ENCODE peak calls at places on chromosomes 12 and 14, in nine cellular contexts. P is body of pancreas, O is uterus, N is IMR-90, M is HepG2, S is tibial nerve, K is ovary, B is sigmoid colon, H is adrenal gland. T is an unnamed sample.

GRCh38 chr12:19759229-19759628 is 319.9 kb downstream of the AEBP2 start:
- DNase-seq in P (no peak), O (no peak), N (peak), M (no peak), S (no peak), K (no peak), B (no peak), H (no peak), T (no peak)

GRCh38 chr12:143964-144649 is 69.8 kb downstream of the SLC6A12 start:
- DNase-seq in P (no peak), O (no peak), N (no peak), M (peak), S (no peak), K (no peak), B (no peak), H (no peak), T (no peak)

GRCh38 chr14:92994942-92995341 is 72.0 kb downstream of the CHGA start:
- DNase-seq in P (no peak), O (no peak), N (no peak), M (no peak), S (no peak), K (peak), B (no peak), H (no peak), T (no peak)

GRCh38 chr12:24487606-24488005 is 461.3 kb downstream of the BCAT1 start:
- DNase-seq in P (no peak), O (no peak), N (no peak), M (no peak), S (no peak), K (no peak), B (no peak), H (no peak), T (no peak)

GRCh38 chr14:20613094-20614037 is 22.2 kb upstream of the RNASE12 start:
- DNase-seq in P (peak), O (peak), N (peak), M (peak), S (peak), K (peak), B (peak), H (peak), T (peak)

GRCh38 chr12:11836282-11836963 is 186.9 kb downstream of the ETV6 start:
- DNase-seq in P (no peak), O (no peak), N (no peak), M (no peak), S (no peak), K (no peak), B (no peak), H (no peak), T (no peak)

GRCh38 chr12:97308576-97309198 is 153.9 kb upstream of the RMST start:
- DNase-seq in P (no peak), O (no peak), N (peak), M (peak), S (peak), K (no peak), B (no peak), H (peak), T (no peak)

GRCh38 chr12:55931780-55932545 is 1.0 kb downstream of the DGKA start:
- DNase-seq in P (peak), O (peak), N (peak), M (no peak), S (peak), K (peak), B (peak), H (peak), T (peak)

GRCh38 chr12:119372540-119372939 is 38.0 kb downstream of the CCDC60 start:
- DNase-seq in P (no peak), O (no peak), N (no peak), M (no peak), S (no peak), K (no peak), B (no peak), H (no peak), T (no peak)

GRCh38 chr14:96256420-96256819 is 410 bp downstream of the BDKRB1 start:
- DNase-seq in P (no peak), O (no peak), N (peak), M (no peak), S (no peak), K (no peak), B (no peak), H (no peak), T (no peak)

GRCh38 chr12:121804417-121805111 is 755 bp downstream of the SETD1B start:
- DNase-seq in P (peak), O (peak), N (no peak), M (peak), S (peak), K (no peak), B (peak), H (peak), T (peak)

GRCh38 chr12:54019924-54020586 is 8.2 kb upstream of the HOXC6 start:
- DNase-seq in P (no peak), O (no peak), N (no peak), M (no peak), S (no peak), K (peak), B (no peak), H (peak), T (no peak)

GRCh38 chr12:48917857-48918537 is 7.3 kb downstream of the FKBP11 start:
- DNase-seq in P (no peak), O (no peak), N (no peak), M (no peak), S (peak), K (no peak), B (no peak), H (no peak), T (no peak)

GRCh38 chr14:101925152-101925551 is 39.2 kb upstream of the DYNC1H1 start:
- DNase-seq in P (no peak), O (no peak), N (no peak), M (no peak), S (no peak), K (peak), B (no peak), H (no peak), T (no peak)

GRCh38 chr12:116026346-116026745 is 251.1 kb downstream of the MED13L start:
- DNase-seq in P (no peak), O (no peak), N (no peak), M (no peak), S (no peak), K (no peak), B (no peak), H (no peak), T (no peak)

GRCh38 chr14:25803419-25804018 is 753.6 kb upstream of the STXBP6 start:
- DNase-seq in P (no peak), O (no peak), N (no peak), M (no peak), S (no peak), K (no peak), B (no peak), H (no peak), T (no peak)

GRCh38 chr12:45727994-45728624 is 1.4 kb upstream of the ARID2 start:
- DNase-seq in P (no peak), O (no peak), N (peak), M (no peak), S (no peak), K (no peak), B (no peak), H (no peak), T (no peak)

GRCh38 chr14:104965561-104966231 is 12.5 kb downstream of the AHNAK2 start:
- DNase-seq in P (no peak), O (no peak), N (no peak), M (no peak), S (no peak), K (peak), B (no peak), H (no peak), T (no peak)

GRCh38 chr12:77118696-77119095 is 53.3 kb upstream of the E2F7 start:
- DNase-seq in P (no peak), O (no peak), N (peak), M (no peak), S (no peak), K (no peak), B (no peak), H (no peak), T (no peak)
- TF ChIP-seq CTCF in P (no peak), O (no peak), N (no peak), M (no peak), S (no peak), K (no peak), B (no peak), H (no peak), T (no peak)

DNA sequence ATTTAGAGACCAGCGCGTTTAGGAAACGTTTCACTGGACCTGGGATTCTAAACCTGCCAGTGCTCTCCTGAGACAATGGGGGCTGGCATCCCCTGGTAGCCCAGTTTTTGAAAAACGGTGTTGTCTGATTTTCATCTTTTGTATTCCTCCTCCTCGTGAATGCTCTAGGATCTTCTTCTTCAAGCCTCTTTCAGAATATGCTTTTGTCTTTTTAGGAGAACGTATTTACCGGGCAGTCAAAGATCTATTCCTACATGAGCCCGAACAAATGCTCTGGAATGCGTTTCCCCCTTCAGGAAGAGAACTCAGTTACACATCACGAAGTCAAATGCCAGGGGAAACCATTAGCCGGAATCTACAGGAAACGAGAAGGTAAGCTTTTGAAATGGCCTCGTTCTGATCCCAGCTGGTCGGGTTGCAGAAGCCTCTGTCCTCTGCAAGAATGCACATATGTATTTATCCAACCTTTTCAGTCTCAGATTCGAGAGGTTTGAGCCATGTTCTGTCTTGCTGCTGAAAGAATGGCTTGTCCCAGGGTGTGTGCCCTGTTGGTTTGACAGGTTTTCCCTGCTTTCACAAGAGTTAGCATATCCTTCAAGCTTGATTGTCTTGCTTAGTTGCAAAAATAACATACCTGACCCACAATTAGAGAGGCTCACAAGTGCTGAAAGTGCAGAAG is 6.6 kb downstream of the KMT5A start:
- DNase-seq in P (no peak), O (no peak), N (no peak), M (no peak), S (no peak), K (no peak), B (no peak), H (no peak), T (peak)
- TF ChIP-seq POLR2A in P (no peak), O (no peak), N (no peak), M (no peak), S (no peak), K (no peak), B (no peak), H (no peak), T (peak)

DNA sequence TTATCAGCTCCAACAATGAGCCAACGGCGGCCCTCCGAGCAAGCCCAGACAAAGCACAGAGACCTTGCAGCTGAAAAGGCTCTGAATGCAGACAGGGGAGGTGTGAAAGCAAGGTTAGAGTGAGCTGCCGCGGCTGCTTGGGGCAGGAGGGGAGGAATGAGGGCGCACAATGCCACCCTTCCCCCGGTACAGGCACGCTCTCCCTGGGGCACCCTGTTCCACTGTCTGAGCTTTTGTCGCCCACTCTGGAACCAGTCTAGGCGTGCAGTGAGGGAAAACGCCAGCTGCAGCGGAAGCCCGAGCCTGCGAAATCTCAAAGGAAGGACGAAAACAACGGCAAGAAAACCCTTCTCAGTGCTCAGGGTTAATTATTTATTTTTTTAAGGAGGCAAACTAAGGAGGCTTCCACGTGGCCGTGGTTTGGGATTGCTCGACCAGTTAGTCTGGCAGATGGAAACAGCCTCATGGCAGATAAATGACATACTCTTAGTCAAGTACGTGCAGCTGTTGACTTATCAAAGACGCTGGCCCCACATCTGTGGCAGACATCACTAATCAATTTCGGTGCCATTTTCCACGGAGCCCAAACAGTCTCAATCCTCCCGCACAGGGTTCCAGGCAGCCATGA is 66.2 kb downstream of the RBM19 start:
- DNase-seq in P (peak), O (no peak), N (no peak), M (no peak), S (no peak), K (no peak), B (no peak), H (no peak), T (no peak)
- H3K4me3 ChIP-seq in P (no peak), O (no peak), N (no peak), M (no peak), S (no peak), K (no peak), B (no peak), H (no peak), T (no peak)

GRCh38 chr14:74575936-74576335 is 36.1 kb downstream of the LTBP2 start:
- DNase-seq in P (no peak), O (no peak), N (no peak), M (no peak), S (no peak), K (peak), B (peak), H (no peak), T (no peak)
- TF ChIP-seq CTCF in P (no peak), O (no peak), N (no peak), M (no peak), S (no peak), K (no peak), B (no peak), H (no peak), T (no peak)

GRCh38 chr14:22839159-22839779 is 2.9 kb downstream of the MMP14 start:
- DNase-seq in P (no peak), O (peak), N (peak), M (no peak), S (no peak), K (peak), B (peak), H (peak), T (no peak)
- TF ChIP-seq POLR2A in P (no peak), O (no peak), N (peak), M (no peak), S (no peak), K (no peak), B (no peak), H (no peak), T (no peak)

GRCh38 chr14:90383126-90383730 is 13.6 kb upstream of the CALM1 start:
- DNase-seq in P (peak), O (peak), N (peak), M (peak), S (peak), K (peak), B (peak), H (peak), T (peak)

GRCh38 chr14:90381999-90382451 is 14.8 kb upstream of the CALM1 start:
- DNase-seq in P (peak), O (peak), N (no peak), M (peak), S (peak), K (peak), B (peak), H (peak), T (peak)

GRCh38 chr14:90383731-90384542 is 12.9 kb upstream of the CALM1 start:
- DNase-seq in P (peak), O (peak), N (peak), M (peak), S (peak), K (peak), B (peak), H (peak), T (peak)

GRCh38 chr14:90382491-90383125 is 14.2 kb upstream of the CALM1 start:
- DNase-seq in P (peak), O (peak), N (peak), M (peak), S (peak), K (peak), B (peak), H (peak), T (peak)

DNA sequence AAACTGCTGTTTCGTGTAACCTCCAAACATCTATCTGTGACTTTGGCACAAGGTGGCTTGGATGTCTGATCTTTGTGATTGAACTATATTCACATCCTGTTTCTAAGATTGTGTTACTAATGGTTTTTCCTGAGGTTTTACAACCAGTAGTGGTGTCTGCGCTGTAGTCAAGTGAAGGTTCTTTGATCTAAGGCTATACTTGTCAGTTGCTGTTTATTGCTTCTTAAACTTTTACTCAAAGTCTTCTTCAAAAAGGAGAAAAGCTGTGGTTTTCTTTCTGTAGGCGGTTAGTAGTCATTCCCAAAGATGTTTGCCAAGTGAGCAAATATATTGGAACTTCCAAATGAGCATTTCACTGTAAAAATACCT is 12.3 kb upstream of the CALM1 start:
- DNase-seq in P (no peak), O (no peak), N (peak), M (no peak), S (no peak), K (no peak), B (no peak), H (no peak), T (no peak)
- H3K4me3 ChIP-seq in P (no peak), O (no peak), N (no peak), M (peak), S (no peak), K (no peak), B (peak), H (no peak), T (no peak)

GRCh38 chr12:15322164-15323054 is at the start of gene PTPRO:
- DNase-seq in P (no peak), O (no peak), N (no peak), M (no peak), S (no peak), K (no peak), B (no peak), H (no peak), T (no peak)
- TF ChIP-seq CTCF in P (no peak), O (peak), N (no peak), M (no peak), S (no peak), K (no peak), B (no peak), H (no peak), T (no peak)

GRCh38 chr12:120580787-120581723 is at the start of gene POP5:
- DNase-seq in P (peak), O (peak), N (peak), M (peak), S (peak), K (peak), B (peak), H (peak), T (peak)
- TF ChIP-seq POLR2A in P (peak), O (peak), N (no peak), M (peak), S (no peak), K (no peak), B (peak), H (peak), T (peak)

DNA sequence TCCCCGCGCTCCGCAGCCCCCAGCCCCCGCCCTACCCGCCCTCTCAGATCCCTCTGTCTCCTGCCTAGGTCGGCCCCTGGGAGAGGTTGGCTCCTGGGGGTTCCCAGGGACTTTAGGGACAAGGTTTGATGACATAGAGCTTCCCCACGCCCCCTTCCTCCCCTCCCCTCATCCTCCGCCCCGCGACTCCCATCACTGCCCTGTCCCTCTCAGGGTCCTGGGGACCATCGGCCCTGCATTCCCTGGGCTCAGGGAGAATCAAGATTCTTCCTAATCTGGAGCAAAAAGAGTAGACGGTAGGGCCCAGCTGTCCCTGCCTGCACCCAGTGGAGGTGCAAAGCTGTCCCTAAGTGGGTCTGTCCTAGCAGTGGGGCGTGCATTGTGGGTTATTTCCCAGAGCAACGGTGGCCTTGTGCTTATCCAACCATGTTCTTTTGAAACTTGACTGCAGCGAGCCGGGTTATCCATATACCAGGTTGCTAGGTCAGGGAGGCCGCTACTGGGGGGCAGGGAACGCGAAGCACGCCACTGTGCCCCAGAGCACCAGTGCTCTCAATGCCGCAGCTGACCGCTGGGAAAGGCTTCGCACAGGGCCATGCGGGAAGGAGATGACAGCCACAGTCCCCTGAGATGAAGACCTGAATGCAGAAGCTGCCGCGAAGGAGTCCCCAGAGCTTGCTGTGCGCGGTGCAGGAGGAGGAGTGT is 124.4 kb upstream of the PRMT8 start:
- DNase-seq in P (peak), O (no peak), N (no peak), M (no peak), S (no peak), K (no peak), B (no peak), H (no peak), T (no peak)
- H3K4me3 ChIP-seq in P (no peak), O (no peak), N (no peak), M (no peak), S (no peak), K (no peak), B (peak), H (no peak), T (no peak)

GRCh38 chr12:109717390-109718357 is 4.0 kb downstream of the FAM222A start:
- DNase-seq in P (no peak), O (no peak), N (no peak), M (peak), S (no peak), K (no peak), B (no peak), H (peak), T (no peak)

GRCh38 chr12:109718390-109718789 is 4.8 kb downstream of the FAM222A start:
- DNase-seq in P (no peak), O (no peak), N (no peak), M (no peak), S (no peak), K (peak), B (no peak), H (peak), T (no peak)

GRCh38 chr12:109720152-109720855 is 6.7 kb downstream of the FAM222A start:
- DNase-seq in P (no peak), O (no peak), N (no peak), M (no peak), S (no peak), K (no peak), B (no peak), H (peak), T (no peak)

GRCh38 chr12:109720856-109721189 is 7.2 kb downstream of the FAM222A start:
- DNase-seq in P (no peak), O (no peak), N (no peak), M (no peak), S (no peak), K (no peak), B (no peak), H (no peak), T (no peak)

GRCh38 chr12:109719123-109720022 is 5.7 kb downstream of the FAM222A start:
- DNase-seq in P (no peak), O (no peak), N (peak), M (peak), S (no peak), K (no peak), B (no peak), H (peak), T (no peak)
- TF ChIP-seq CTCF in P (no peak), O (no peak), N (peak), M (peak), S (peak), K (no peak), B (no peak), H (peak), T (no peak)

T was measured in thyroid gland.